ENCODE peak calls at places on chromosomes 16 and 17, in four cellular contexts. B, U, F and X are unnamed samples.
A peak's percentile ranks its signal among the peaks of the same experiment; 100 is the strongest.

GRCh38 chr17:73874008-73874407 is 229.8 kb upstream of the SDK2 start:
- DNase-seq in B (no peak), U (no peak), F (no peak), X (no peak)

GRCh38 chr17:72407336-72408121 is 286.7 kb downstream of the SOX9 start:
- DNase-seq in B (no peak), U (no peak), F (peak; percentile 88), X (peak; percentile 60)

GRCh38 chr17:77800832-77801231 is 157.7 kb upstream of the TNRC6C start:
- DNase-seq in B (peak; percentile 6), U (no peak), F (no peak), X (no peak)

GRCh38 chr17:40101367-40102210 is 1.2 kb upstream of the NR1D1 start:
- DNase-seq in B (no peak), U (no peak), F (no peak), X (no peak)

GRCh38 chr17:33012522-33013033 is 20.9 kb downstream of the SPACA3 start:
- DNase-seq in B (no peak), U (no peak), F (no peak), X (no peak)

GRCh38 chr16:30447512-30448226 is 2.0 kb upstream of the SEPHS2 start:
- DNase-seq in B (no peak), U (peak; percentile 47), F (no peak), X (no peak)

GRCh38 chr17:77810536-77810935 is 148.0 kb upstream of the TNRC6C start:
- DNase-seq in B (no peak), U (no peak), F (no peak), X (no peak)

GRCh38 chr17:66514227-66514806 is 211.9 kb downstream of the PRKCA start:
- DNase-seq in B (no peak), U (no peak), F (no peak), X (no peak)

GRCh38 chr17:45428954-45429337 is 3.7 kb downstream of the ARHGAP27 start:
- DNase-seq in B (peak; percentile 74), U (no peak), F (no peak), X (no peak)

GRCh38 chr17:51251010-51251409 is 8.8 kb downstream of the MBTD1 start:
- DNase-seq in B (no peak), U (no peak), F (no peak), X (no peak)

GRCh38 chr16:27852681-27853080 is 210.8 kb downstream of the GSG1L start:
- DNase-seq in B (no peak), U (peak; percentile 4), F (no peak), X (no peak)

DNA sequence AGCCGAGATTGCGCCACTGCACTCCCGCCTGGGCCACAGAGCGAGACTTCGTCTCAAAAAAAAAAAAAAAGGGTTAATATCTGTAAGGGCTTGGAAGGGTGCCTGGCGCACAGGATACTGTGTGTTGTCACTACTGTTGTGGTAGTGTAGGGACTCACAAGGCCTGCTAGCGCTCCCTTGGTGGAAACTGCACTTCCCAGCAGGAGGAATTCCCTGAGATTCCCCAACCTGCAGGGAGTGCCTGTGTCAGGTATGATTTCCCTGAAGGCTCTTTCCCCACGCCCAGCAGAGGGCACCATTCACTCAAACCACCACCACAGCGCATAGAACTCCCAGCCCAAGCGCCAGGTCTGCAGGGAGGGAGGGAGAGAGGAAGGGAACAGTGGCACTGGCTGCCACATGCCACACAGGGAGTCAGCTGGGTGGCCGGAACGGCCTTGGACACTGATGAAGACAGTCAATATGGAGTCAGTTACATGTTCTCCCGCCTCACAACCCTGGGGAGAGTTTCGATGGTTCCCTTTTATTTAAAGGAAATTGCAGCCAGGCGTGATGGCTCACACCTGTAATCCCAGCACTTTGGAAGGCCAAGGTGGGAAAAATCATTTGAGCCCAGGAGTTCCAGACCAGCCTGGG is 32.7 kb upstream of the CDH1 start:
- DNase-seq in B (no peak), U (peak; percentile 93), F (peak; percentile 91), X (peak; percentile 51)
- TF ChIP-seq CTCF in B (peak; percentile 77), U (peak; percentile 92), F (peak; percentile 94), X (peak; percentile 38)

GRCh38 chr17:17500999-17501605 is 4.9 kb upstream of the RASD1 start:
- DNase-seq in B (no peak), U (peak; percentile 58), F (no peak), X (no peak)
- TF ChIP-seq CTCF in B (no peak), U (no peak), F (no peak), X (no peak)

GRCh38 chr17:47713980-47714689 is 18.9 kb upstream of the TBX21 start:
- DNase-seq in B (no peak), U (no peak), F (no peak), X (no peak)
- TF ChIP-seq CTCF in B (no peak), U (no peak), F (no peak), X (no peak)

GRCh38 chr16:84048306-84048705 is 5.7 kb upstream of the SLC38A8 start:
- DNase-seq in B (no peak), U (peak; percentile 85), F (peak; percentile 24), X (no peak)
- TF ChIP-seq CTCF in B (no peak), U (peak; percentile 67), F (no peak), X (no peak)

GRCh38 chr16:3152022-3152272 is 17.1 kb downstream of the ZNF213 start:
- DNase-seq in B (no peak), U (no peak), F (no peak), X (no peak)

GRCh38 chr16:3149630-3150345 is 15.0 kb downstream of the ZNF213 start:
- DNase-seq in B (no peak), U (peak; percentile 82), F (peak; percentile 48), X (peak; percentile 77)

GRCh38 chr16:3149193-3149530 is 14.3 kb downstream of the ZNF213 start:
- DNase-seq in B (no peak), U (no peak), F (no peak), X (no peak)

GRCh38 chr16:3152273-3153076 is 17.6 kb downstream of the ZNF213 start:
- DNase-seq in B (peak; percentile 71), U (peak; percentile 93), F (peak; percentile 86), X (peak; percentile 92)

DNA sequence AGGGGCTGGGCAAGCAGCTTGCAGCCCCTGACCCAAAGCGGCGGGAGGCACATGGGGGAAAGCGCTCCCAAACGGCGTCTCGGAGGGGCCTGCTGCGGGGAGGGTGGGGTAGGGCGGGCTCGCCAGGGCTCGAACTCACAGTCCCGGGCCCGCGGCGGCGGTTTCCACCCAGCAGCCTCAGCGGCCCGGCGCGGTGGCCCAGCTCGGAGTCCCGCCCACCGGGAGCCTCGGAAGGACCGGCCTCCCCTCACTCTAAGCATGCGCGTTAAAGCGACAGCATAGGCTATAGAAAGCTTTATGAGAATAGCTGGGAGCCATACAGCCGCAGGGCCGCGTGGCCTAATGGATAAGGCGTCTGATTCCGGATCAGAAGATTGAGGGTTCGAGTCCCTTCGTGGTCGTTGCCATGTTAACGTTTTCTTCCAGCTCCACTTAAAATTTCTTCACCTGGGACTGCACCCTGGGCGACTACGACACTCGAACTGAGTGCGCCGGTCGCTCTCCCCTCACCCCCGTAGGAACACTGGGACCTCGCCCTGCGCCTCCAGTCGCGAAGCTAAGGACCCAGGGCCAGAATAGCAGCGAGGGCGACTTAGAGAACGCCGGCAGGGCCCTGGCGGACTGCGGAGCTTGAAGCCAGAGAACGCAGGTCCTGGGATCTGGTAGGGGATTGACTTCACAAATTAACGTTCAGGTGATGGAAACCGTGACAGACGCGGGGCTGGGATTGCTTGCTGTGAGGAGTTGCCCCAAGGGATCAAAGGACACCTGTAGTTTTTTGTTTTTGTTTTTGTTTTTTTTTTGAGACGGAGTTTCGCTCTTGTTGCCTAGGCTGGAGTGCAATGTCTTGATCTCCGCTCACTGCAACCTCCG is 15.8 kb downstream of the ZNF213 start:
- DNase-seq in B (peak; percentile 92), U (peak; percentile 98), F (peak; percentile 96), X (peak; percentile 97)
- TF ChIP-seq CTCF in B (no peak), U (no peak), F (peak; percentile 3), X (no peak)